ENCODE peak calls at places on chromosomes 4 and X, in eight cellular contexts. One of them, this sample, is unnamed.

GRCh38 chr4:145887241-145887964 is 51.2 kb downstream of the ZNF827 start:
- DNase-seq in CD4-positive, alpha-beta T cell: no peak
- DNase-seq in brain microvascular endothelial cell: peak; percentile 6
- DNase-seq in adrenal gland: no peak
- DNase-seq in heart right ventricle: no peak
- DNase-seq in upper lobe of right lung: no peak
- DNase-seq in transverse colon: no peak
- DNase-seq in CD8-positive, alpha-beta T cell: no peak
- DNase-seq in this sample: peak; percentile 49

GRCh38 chr4:41064953-41065352 is 149.4 kb downstream of the APBB2 start:
- DNase-seq in transverse colon: no peak
- DNase-seq in heart right ventricle: no peak
- DNase-seq in CD4-positive, alpha-beta T cell: no peak
- DNase-seq in brain microvascular endothelial cell: no peak
- DNase-seq in CD8-positive, alpha-beta T cell: no peak
- DNase-seq in upper lobe of right lung: no peak
- DNase-seq in adrenal gland: no peak
- DNase-seq in this sample: no peak

GRCh38 chrX:9231491-9231890 is 197.6 kb upstream of the FAM9B start:
- DNase-seq in heart right ventricle: no peak
- DNase-seq in transverse colon: no peak
- DNase-seq in CD8-positive, alpha-beta T cell: no peak
- DNase-seq in CD4-positive, alpha-beta T cell: no peak
- DNase-seq in upper lobe of right lung: no peak
- DNase-seq in adrenal gland: no peak
- DNase-seq in brain microvascular endothelial cell: peak; percentile 3
- DNase-seq in this sample: no peak

GRCh38 chrX:19554786-19555185 is 39.5 kb upstream of the MAP3K15 start:
- DNase-seq in CD8-positive, alpha-beta T cell: no peak
- DNase-seq in brain microvascular endothelial cell: peak; percentile 70
- DNase-seq in heart right ventricle: no peak
- DNase-seq in upper lobe of right lung: no peak
- DNase-seq in CD4-positive, alpha-beta T cell: no peak
- DNase-seq in adrenal gland: no peak
- DNase-seq in transverse colon: no peak
- DNase-seq in this sample: no peak

GRCh38 chr4:102387552-102388150 is 42.4 kb upstream of the SLC39A8 start:
- DNase-seq in CD4-positive, alpha-beta T cell: no peak
- DNase-seq in adrenal gland: no peak
- DNase-seq in heart right ventricle: no peak
- DNase-seq in CD8-positive, alpha-beta T cell: no peak
- DNase-seq in transverse colon: no peak
- DNase-seq in upper lobe of right lung: no peak
- DNase-seq in brain microvascular endothelial cell: no peak
- DNase-seq in this sample: no peak

GRCh38 chr4:147969573-147969972 is 237.7 kb downstream of the ARHGAP10 start:
- DNase-seq in brain microvascular endothelial cell: no peak
- DNase-seq in CD4-positive, alpha-beta T cell: no peak
- DNase-seq in adrenal gland: peak; percentile 65
- DNase-seq in heart right ventricle: no peak
- DNase-seq in upper lobe of right lung: no peak
- DNase-seq in transverse colon: no peak
- DNase-seq in CD8-positive, alpha-beta T cell: no peak
- DNase-seq in this sample: no peak

GRCh38 chrX:120560405-120560841 is 339 bp downstream of the CUL4B start:
- DNase-seq in brain microvascular endothelial cell: peak; percentile 34
- DNase-seq in transverse colon: peak; percentile 43
- DNase-seq in heart right ventricle: no peak
- DNase-seq in upper lobe of right lung: no peak
- DNase-seq in CD8-positive, alpha-beta T cell: no peak
- DNase-seq in CD4-positive, alpha-beta T cell: peak; percentile 20
- DNase-seq in adrenal gland: peak; percentile 64
- DNase-seq in this sample: no peak

GRCh38 chrX:20437678-20438077 is 171.0 kb upstream of the RPS6KA3 start:
- DNase-seq in adrenal gland: no peak
- DNase-seq in CD8-positive, alpha-beta T cell: no peak
- DNase-seq in brain microvascular endothelial cell: no peak
- DNase-seq in upper lobe of right lung: no peak
- DNase-seq in CD4-positive, alpha-beta T cell: no peak
- DNase-seq in heart right ventricle: no peak
- DNase-seq in transverse colon: no peak
- DNase-seq in this sample: no peak

GRCh38 chr4:87030124-87030523 is 95.3 kb downstream of the AFF1 start:
- DNase-seq in upper lobe of right lung: no peak
- DNase-seq in CD4-positive, alpha-beta T cell: no peak
- DNase-seq in adrenal gland: no peak
- DNase-seq in brain microvascular endothelial cell: no peak
- DNase-seq in transverse colon: no peak
- DNase-seq in heart right ventricle: no peak
- DNase-seq in CD8-positive, alpha-beta T cell: no peak
- DNase-seq in this sample: no peak

GRCh38 chr4:128294464-128294863 is 6.9 kb upstream of the PGRMC2 start:
- DNase-seq in transverse colon: no peak
- DNase-seq in heart right ventricle: no peak
- DNase-seq in adrenal gland: no peak
- DNase-seq in upper lobe of right lung: no peak
- DNase-seq in CD4-positive, alpha-beta T cell: no peak
- DNase-seq in brain microvascular endothelial cell: no peak
- DNase-seq in CD8-positive, alpha-beta T cell: no peak
- DNase-seq in this sample: no peak

GRCh38 chr4:4386736-4387392 is at the start of gene NSG1:
- DNase-seq in CD8-positive, alpha-beta T cell: no peak
- DNase-seq in CD4-positive, alpha-beta T cell: no peak
- DNase-seq in transverse colon: no peak
- DNase-seq in adrenal gland: peak; percentile 69
- DNase-seq in heart right ventricle: peak; percentile 36
- DNase-seq in brain microvascular endothelial cell: no peak
- DNase-seq in upper lobe of right lung: no peak
- DNase-seq in this sample: no peak

GRCh38 chr4:121998024-121998423 is 46.2 kb upstream of the TRPC3 start:
- DNase-seq in transverse colon: no peak
- DNase-seq in brain microvascular endothelial cell: no peak
- DNase-seq in adrenal gland: no peak
- DNase-seq in heart right ventricle: no peak
- DNase-seq in CD4-positive, alpha-beta T cell: no peak
- DNase-seq in upper lobe of right lung: no peak
- DNase-seq in CD8-positive, alpha-beta T cell: no peak
- DNase-seq in this sample: no peak
- H3K27ac ChIP-seq in transverse colon: no peak overlapping the region
- H3K27ac ChIP-seq in brain microvascular endothelial cell: no peak overlapping the region
- H3K27ac ChIP-seq in adrenal gland: no peak overlapping the region
- H3K27ac ChIP-seq in heart right ventricle: no peak overlapping the region
- H3K27ac ChIP-seq in CD4-positive, alpha-beta T cell: no peak overlapping the region
- H3K27ac ChIP-seq in upper lobe of right lung: no peak overlapping the region
- H3K27ac ChIP-seq in CD8-positive, alpha-beta T cell: no peak overlapping the region
- H3K27ac ChIP-seq in this sample: no peak overlapping the region

DNA sequence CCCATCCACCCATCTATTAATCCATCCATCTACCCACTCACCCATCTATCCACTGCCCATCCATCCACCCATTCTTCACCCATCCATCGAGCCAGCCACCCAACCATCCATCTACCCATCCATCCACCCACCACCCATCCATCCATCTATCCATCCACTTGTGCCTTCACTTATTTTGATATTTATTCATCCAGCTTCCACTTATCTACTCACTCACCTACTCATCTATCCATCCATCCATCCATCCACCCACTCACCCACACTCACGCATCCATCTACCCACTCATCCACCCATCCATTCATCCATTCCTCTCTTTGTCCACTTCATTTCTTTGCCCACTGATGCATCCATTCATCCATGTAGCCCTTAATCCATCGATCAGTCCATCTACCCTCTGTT is 72.9 kb upstream of the AFAP1 start:
- DNase-seq in heart right ventricle: no peak
- DNase-seq in upper lobe of right lung: no peak
- DNase-seq in brain microvascular endothelial cell: no peak
- DNase-seq in CD8-positive, alpha-beta T cell: no peak
- DNase-seq in transverse colon: no peak
- DNase-seq in adrenal gland: no peak
- DNase-seq in CD4-positive, alpha-beta T cell: no peak
- DNase-seq in this sample: no peak
- H3K27me3 ChIP-seq in heart right ventricle: no peaks in the 10 kb centered on the region
- H3K27me3 ChIP-seq in upper lobe of right lung: no peaks in the 10 kb centered on the region
- H3K27me3 ChIP-seq in brain microvascular endothelial cell: peaks cover 11% of the 10 kb centered on the region
- H3K27me3 ChIP-seq in CD8-positive, alpha-beta T cell: no peaks in the 10 kb centered on the region
- H3K27me3 ChIP-seq in transverse colon: no peaks in the 10 kb centered on the region
- H3K27me3 ChIP-seq in adrenal gland: no peaks in the 10 kb centered on the region
- H3K27me3 ChIP-seq in CD4-positive, alpha-beta T cell: no peaks in the 10 kb centered on the region
- H3K27me3 ChIP-seq in this sample: peaks cover 59% of the 10 kb centered on the region

GRCh38 chr4:70737409-70737808 is 15.6 kb downstream of the RUFY3 start:
- DNase-seq in CD8-positive, alpha-beta T cell: no peak
- DNase-seq in upper lobe of right lung: no peak
- DNase-seq in transverse colon: no peak
- DNase-seq in heart right ventricle: no peak
- DNase-seq in CD4-positive, alpha-beta T cell: no peak
- DNase-seq in adrenal gland: no peak
- DNase-seq in brain microvascular endothelial cell: no peak
- DNase-seq in this sample: no peak

GRCh38 chr4:70746179-70746839 is 24.5 kb downstream of the RUFY3 start:
- DNase-seq in transverse colon: no peak
- DNase-seq in brain microvascular endothelial cell: peak; percentile 85
- DNase-seq in heart right ventricle: no peak
- DNase-seq in CD8-positive, alpha-beta T cell: no peak
- DNase-seq in upper lobe of right lung: peak; percentile 77
- DNase-seq in CD4-positive, alpha-beta T cell: no peak
- DNase-seq in adrenal gland: no peak
- DNase-seq in this sample: no peak

GRCh38 chr4:70743728-70744127 is 22.0 kb downstream of the RUFY3 start:
- DNase-seq in adrenal gland: no peak
- DNase-seq in CD8-positive, alpha-beta T cell: no peak
- DNase-seq in brain microvascular endothelial cell: no peak
- DNase-seq in upper lobe of right lung: no peak
- DNase-seq in heart right ventricle: no peak
- DNase-seq in CD4-positive, alpha-beta T cell: no peak
- DNase-seq in transverse colon: no peak
- DNase-seq in this sample: no peak

GRCh38 chr4:70739496-70740337 is 18.0 kb downstream of the RUFY3 start:
- DNase-seq in upper lobe of right lung: no peak
- DNase-seq in CD4-positive, alpha-beta T cell: no peak
- DNase-seq in adrenal gland: no peak
- DNase-seq in transverse colon: no peak
- DNase-seq in heart right ventricle: no peak
- DNase-seq in CD8-positive, alpha-beta T cell: no peak
- DNase-seq in brain microvascular endothelial cell: no peak
- DNase-seq in this sample: no peak

DNA sequence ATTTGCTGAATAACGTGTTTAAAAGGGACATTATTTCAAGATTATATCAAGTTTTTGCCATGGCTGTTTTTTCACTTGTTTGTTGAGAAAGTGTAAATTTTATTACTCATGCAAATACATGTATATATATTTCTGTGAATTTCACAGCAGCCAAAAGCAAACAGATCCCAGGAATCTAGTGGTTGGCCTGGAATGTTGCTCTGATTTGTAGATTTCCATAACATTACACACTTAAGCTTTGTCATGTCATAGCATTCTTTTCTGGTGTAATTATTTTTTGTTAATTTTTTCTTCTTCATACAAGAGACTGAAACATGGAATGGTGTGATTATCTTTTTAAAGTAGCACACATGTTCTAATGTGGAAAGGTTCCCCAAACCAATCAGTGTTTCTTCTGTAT is 20.1 kb downstream of the RUFY3 start:
- DNase-seq in upper lobe of right lung: no peak
- DNase-seq in CD8-positive, alpha-beta T cell: no peak
- DNase-seq in heart right ventricle: no peak
- DNase-seq in CD4-positive, alpha-beta T cell: no peak
- DNase-seq in brain microvascular endothelial cell: peak; percentile 41
- DNase-seq in adrenal gland: no peak
- DNase-seq in transverse colon: no peak
- DNase-seq in this sample: no peak
- H3K27ac ChIP-seq in upper lobe of right lung: no peak overlapping the region
- H3K27ac ChIP-seq in CD8-positive, alpha-beta T cell: no peak overlapping the region
- H3K27ac ChIP-seq in heart right ventricle: no peak overlapping the region
- H3K27ac ChIP-seq in CD4-positive, alpha-beta T cell: no peak overlapping the region
- H3K27ac ChIP-seq in brain microvascular endothelial cell: no peak overlapping the region
- H3K27ac ChIP-seq in adrenal gland: no peak overlapping the region
- H3K27ac ChIP-seq in transverse colon: no peak overlapping the region
- H3K27ac ChIP-seq in this sample: no peak overlapping the region

DNA sequence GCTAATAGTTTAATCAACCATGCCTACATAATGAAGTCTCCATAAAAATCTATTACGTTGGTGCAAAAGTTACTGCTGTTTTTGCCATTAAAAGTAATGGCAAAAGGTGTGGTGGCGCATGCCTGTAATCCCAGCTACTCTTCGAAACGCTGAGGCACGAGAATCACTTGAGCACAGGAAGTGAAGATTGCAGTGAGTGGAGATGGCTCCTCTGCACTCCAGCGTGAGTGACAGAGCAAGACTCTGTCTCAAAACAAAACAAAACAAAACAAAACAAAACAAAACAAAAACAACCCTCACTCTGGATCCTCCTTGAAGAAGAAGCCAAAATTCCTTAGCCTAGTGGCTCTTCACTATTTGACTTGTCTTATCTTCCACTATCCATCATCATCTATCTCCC is 78.0 kb downstream of the MSN start:
- DNase-seq in adrenal gland: no peak
- DNase-seq in transverse colon: no peak
- DNase-seq in CD4-positive, alpha-beta T cell: no peak
- DNase-seq in brain microvascular endothelial cell: no peak
- DNase-seq in CD8-positive, alpha-beta T cell: no peak
- DNase-seq in upper lobe of right lung: no peak
- DNase-seq in heart right ventricle: no peak
- DNase-seq in this sample: no peak
- H3K27me3 ChIP-seq in adrenal gland: no peaks in the 10 kb centered on the region
- H3K27me3 ChIP-seq in transverse colon: no peaks in the 10 kb centered on the region
- H3K27me3 ChIP-seq in CD4-positive, alpha-beta T cell: no peaks in the 10 kb centered on the region
- H3K27me3 ChIP-seq in brain microvascular endothelial cell: no peaks in the 10 kb centered on the region
- H3K27me3 ChIP-seq in CD8-positive, alpha-beta T cell: no peaks in the 10 kb centered on the region
- H3K27me3 ChIP-seq in upper lobe of right lung: no peaks in the 10 kb centered on the region
- H3K27me3 ChIP-seq in heart right ventricle: no peaks in the 10 kb centered on the region
- H3K27me3 ChIP-seq in this sample: no peaks in the 10 kb centered on the region

GRCh38 chr4:149790172-149790907 is 25.3 kb downstream of the IQCM start:
- DNase-seq in heart right ventricle: no peak
- DNase-seq in transverse colon: no peak
- DNase-seq in brain microvascular endothelial cell: no peak
- DNase-seq in CD4-positive, alpha-beta T cell: no peak
- DNase-seq in adrenal gland: no peak
- DNase-seq in CD8-positive, alpha-beta T cell: no peak
- DNase-seq in upper lobe of right lung: no peak
- DNase-seq in this sample: no peak

GRCh38 chr4:149791836-149792235 is 23.8 kb downstream of the IQCM start:
- DNase-seq in CD8-positive, alpha-beta T cell: no peak
- DNase-seq in heart right ventricle: no peak
- DNase-seq in CD4-positive, alpha-beta T cell: no peak
- DNase-seq in upper lobe of right lung: no peak
- DNase-seq in adrenal gland: no peak
- DNase-seq in brain microvascular endothelial cell: no peak
- DNase-seq in transverse colon: no peak
- DNase-seq in this sample: no peak

GRCh38 chr4:149795256-149795655 is 20.4 kb downstream of the IQCM start:
- DNase-seq in upper lobe of right lung: peak; percentile 22
- DNase-seq in brain microvascular endothelial cell: no peak
- DNase-seq in heart right ventricle: no peak
- DNase-seq in CD8-positive, alpha-beta T cell: no peak
- DNase-seq in adrenal gland: no peak
- DNase-seq in transverse colon: no peak
- DNase-seq in CD4-positive, alpha-beta T cell: no peak
- DNase-seq in this sample: no peak

GRCh38 chr4:149796381-149796780 is 19.3 kb downstream of the IQCM start:
- DNase-seq in transverse colon: no peak
- DNase-seq in heart right ventricle: no peak
- DNase-seq in adrenal gland: no peak
- DNase-seq in upper lobe of right lung: no peak
- DNase-seq in brain microvascular endothelial cell: no peak
- DNase-seq in CD4-positive, alpha-beta T cell: no peak
- DNase-seq in CD8-positive, alpha-beta T cell: no peak
- DNase-seq in this sample: no peak

GRCh38 chr4:149793459-149793858 is 22.2 kb downstream of the IQCM start:
- DNase-seq in transverse colon: no peak
- DNase-seq in heart right ventricle: no peak
- DNase-seq in upper lobe of right lung: no peak
- DNase-seq in brain microvascular endothelial cell: no peak
- DNase-seq in CD8-positive, alpha-beta T cell: no peak
- DNase-seq in adrenal gland: no peak
- DNase-seq in CD4-positive, alpha-beta T cell: no peak
- DNase-seq in this sample: no peak
- H3K27ac ChIP-seq in transverse colon: no peak overlapping the region
- H3K27ac ChIP-seq in heart right ventricle: no peak overlapping the region
- H3K27ac ChIP-seq in upper lobe of right lung: no peak overlapping the region
- H3K27ac ChIP-seq in brain microvascular endothelial cell: no peak overlapping the region
- H3K27ac ChIP-seq in CD8-positive, alpha-beta T cell: no peak overlapping the region
- H3K27ac ChIP-seq in adrenal gland: no peak overlapping the region
- H3K27ac ChIP-seq in CD4-positive, alpha-beta T cell: no peak overlapping the region
- H3K27ac ChIP-seq in this sample: no peak overlapping the region